ENCODE peak calls at places on chromosomes 5 and 9, in four cellular contexts. G is GM12878, R is HepG2, F is K562. Z is an unnamed sample.

GRCh38 chr5:96157841-96158291 is 196.2 kb upstream of the ELL2 start:
- DNase-seq in G (no peak), F (no peak), R (no peak), Z (no peak)

GRCh38 chr5:137733011-137733410 is 2.9 kb downstream of the KLHL3 start:
- DNase-seq in G (no peak), R (no peak), F (no peak), Z (no peak)

GRCh38 chr5:52989781-52990530 is 804 bp downstream of the ITGA2 start:
- DNase-seq in R (no peak), G (no peak), F (no peak), Z (peak; percentile 18)

GRCh38 chr5:108636135-108636888 is 111.4 kb upstream of the FER start:
- DNase-seq in R (no peak), F (no peak), G (no peak), Z (no peak)

GRCh38 chr5:27472000-27472763 is 433.8 kb upstream of the CDH9 start:
- DNase-seq in R (peak; percentile 98), F (peak; percentile 65), G (peak; percentile 57), Z (no peak)

GRCh38 chr5:73673161-73673591 is 47.2 kb downstream of the ARHGEF28 start:
- DNase-seq in F (no peak), G (no peak), R (peak; percentile 67), Z (no peak)

GRCh38 chr5:151764801-151765200 is 6.4 kb upstream of the ATOX1 start:
- DNase-seq in G (no peak), R (no peak), F (no peak), Z (no peak)

GRCh38 chr9:33877727-33878489 is 60.9 kb downstream of the UBE2R2 start:
- DNase-seq in F (no peak), R (no peak), G (no peak), Z (no peak)

GRCh38 chr5:168875839-168876238 is 296.7 kb upstream of the PANK3 start:
- DNase-seq in R (no peak), F (no peak), G (no peak), Z (no peak)

DNA sequence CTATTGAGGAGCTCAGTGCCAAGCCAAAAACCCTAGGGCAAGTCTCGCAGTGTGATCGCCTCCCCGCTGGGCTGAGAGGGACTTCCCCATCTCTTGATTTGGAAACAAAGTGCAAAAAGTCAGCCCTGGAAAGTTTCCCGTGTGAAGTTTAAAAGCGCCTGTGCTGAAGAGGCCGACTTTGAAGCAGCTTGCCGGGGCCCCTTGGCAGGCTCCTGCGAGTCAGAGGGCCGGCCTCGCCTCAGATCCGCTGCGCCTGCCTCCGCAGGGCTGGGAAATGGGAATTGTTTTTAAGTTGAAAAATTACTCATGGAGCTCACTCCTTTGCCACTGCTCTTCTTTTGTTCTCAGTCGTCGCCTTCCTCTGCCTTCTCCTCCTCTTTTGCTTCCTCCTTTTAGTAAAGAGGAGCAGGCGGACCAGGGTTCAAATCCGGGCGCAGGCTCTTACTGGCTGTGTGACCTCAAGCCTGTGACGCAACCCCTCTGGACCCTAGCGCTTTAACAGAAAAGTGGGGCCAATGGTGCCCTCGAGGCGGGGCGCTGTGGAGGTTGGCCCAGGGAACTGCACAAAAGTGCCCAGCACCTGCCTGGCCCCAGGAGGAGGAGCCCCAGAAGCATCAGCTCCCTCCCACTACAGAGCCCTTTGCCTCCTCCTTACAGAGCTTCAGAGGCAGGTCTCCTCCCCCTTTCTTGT is 14.7 kb upstream of the LHX2 start:
- DNase-seq in F (no peak), R (no peak), G (no peak), Z (no peak)
- TF ChIP-seq EZH2 in F (no peak), R (peak; percentile 56), G (no peak), Z (no peak)

DNA sequence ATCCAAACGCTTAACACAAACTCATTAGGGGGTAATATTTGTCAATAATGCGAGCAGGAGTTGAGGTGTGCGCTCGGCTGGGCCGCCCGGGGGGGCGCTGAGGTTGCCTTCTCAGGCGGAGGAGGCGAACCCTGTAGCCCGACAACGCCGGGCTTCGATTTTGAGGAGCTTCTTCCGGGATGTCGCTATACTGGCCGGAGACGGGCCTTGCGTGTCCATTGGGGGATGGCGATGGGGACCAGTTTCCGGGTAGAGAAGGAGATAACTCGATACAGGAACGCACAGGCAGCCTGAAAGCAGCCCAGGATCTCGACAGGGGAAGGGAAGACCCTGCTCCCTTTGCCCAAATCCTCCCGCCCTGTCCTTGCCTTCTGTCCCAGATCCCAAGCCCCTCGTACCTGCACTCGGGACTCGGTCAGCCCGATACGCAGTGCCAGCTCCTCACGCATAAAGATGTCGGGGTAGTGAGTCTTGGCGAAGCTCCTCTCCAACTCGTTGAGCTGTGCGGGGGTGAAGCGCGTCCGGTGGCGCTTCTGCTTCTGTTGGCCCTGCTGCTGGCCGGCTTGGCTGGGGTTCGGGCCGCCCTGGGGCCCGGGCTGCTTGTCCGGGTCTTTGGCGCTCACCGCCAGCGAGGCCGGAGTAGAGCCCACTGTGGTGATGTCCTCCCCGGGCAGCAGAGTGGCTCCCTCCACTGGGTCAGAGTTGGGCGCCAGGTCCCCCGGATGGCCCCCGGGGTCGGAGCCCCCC is 1.9 kb downstream of the OTP start:
- DNase-seq in F (no peak), R (no peak), G (no peak), Z (no peak)
- TF ChIP-seq SIN3A in F (no peak), R (no peak), G (no peak), Z (no peak)

GRCh38 chr5:123611407-123611709 is 99.4 kb downstream of the CSNK1G3 start:
- DNase-seq in R (no peak), F (no peak), G (no peak), Z (no peak)

GRCh38 chr5:123610209-123610608 is 98.2 kb downstream of the CSNK1G3 start:
- DNase-seq in R (no peak), F (no peak), G (no peak), Z (no peak)

GRCh38 chr5:123610665-123611406 is 98.9 kb downstream of the CSNK1G3 start:
- DNase-seq in F (peak; percentile 42), G (peak; percentile 17), R (peak; percentile 54), Z (peak; percentile 54)

GRCh38 chr5:123601610-123602009 is 89.6 kb downstream of the CSNK1G3 start:
- DNase-seq in G (no peak), R (no peak), F (no peak), Z (no peak)

GRCh38 chr5:123605822-123606221 is 93.8 kb downstream of the CSNK1G3 start:
- DNase-seq in R (no peak), F (no peak), G (no peak), Z (no peak)
- TF ChIP-seq ZBTB33 in R (no peak), F (no peak), G (no peak), Z (no peak)

GRCh38 chr9:136291306-136292025 is 12.4 kb downstream of the CCDC187 start:
- DNase-seq in G (no peak), R (no peak), F (no peak), Z (no peak)

GRCh38 chr9:136294437-136294836 is 9.5 kb downstream of the CCDC187 start:
- DNase-seq in G (no peak), R (no peak), F (no peak), Z (no peak)

GRCh38 chr9:136293476-136294077 is 10.3 kb downstream of the CCDC187 start:
- DNase-seq in G (no peak), R (no peak), F (no peak), Z (no peak)

GRCh38 chr9:136292026-136292538 is 11.8 kb downstream of the CCDC187 start:
- DNase-seq in F (no peak), R (no peak), G (no peak), Z (no peak)

DNA sequence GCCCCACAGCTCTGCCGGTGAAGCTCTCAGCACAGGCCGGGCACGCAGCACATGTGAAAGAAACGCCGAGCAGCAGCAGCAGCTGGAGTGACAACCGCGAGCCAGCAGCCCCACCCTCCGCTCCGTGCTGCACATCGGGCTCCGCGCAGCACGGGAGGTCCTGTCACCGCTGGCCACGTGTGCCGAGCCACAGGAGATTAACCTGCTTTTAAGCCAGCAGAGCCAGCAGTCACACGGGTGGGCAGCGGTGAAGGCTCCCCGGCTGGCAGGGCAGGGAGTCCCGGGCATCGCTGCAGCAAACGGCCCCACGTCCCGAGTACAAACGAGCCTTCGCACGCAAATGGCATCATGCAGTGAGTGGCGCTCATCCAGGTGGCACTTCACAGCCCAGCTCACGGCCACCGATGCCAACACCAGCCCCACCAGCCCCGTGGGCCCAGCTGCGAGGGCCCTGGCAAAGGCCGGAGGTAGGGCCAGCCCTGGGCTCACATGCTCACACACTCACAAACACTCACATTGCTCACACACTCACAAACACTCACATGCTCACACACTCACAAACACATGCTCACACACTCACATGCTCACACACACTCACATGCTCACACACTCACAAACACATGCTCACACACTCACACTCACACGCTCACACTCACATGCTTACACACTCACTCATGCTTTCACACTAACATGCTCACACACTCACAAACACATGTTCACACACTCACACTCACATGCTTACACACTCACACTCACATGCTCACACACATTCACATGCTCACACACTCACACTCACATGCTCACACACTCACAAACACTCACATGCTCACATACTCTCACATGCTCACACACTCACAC is 11.1 kb downstream of the CCDC187 start:
- DNase-seq in F (no peak), G (no peak), R (no peak), Z (no peak)
- TF ChIP-seq EZH2 in F (no peak), G (no peak), R (no peak), Z (no peak)

GRCh38 chr9:86645303-86645702 is 291.1 kb upstream of the TUT7 start:
- DNase-seq in G (no peak), R (no peak), F (no peak), Z (no peak)
- TF ChIP-seq SIN3A in G (no peak), R (no peak), F (no peak), Z (no peak)

DNA sequence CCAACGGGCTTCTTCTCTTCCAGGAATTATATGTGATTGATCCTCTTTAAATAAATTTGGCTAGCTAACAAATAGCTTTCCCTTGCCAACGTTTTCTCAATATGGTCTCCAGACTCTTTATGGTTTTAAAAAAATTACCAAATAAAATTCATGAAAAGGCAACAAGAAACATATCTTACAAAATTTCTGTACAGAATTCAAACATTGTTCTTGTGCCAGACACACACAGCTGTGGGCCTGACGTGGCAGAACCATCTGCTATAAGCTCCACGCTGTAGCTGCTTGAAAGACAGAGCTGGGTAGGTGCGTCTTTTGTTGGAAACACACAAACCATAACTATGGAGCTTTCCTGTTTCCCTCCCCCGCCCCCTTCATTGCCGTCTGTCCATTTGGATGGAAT is 493.0 kb downstream of the ZNF608 start:
- DNase-seq in F (no peak), G (no peak), R (no peak), Z (no peak)
- TF ChIP-seq ZBTB33 in F (no peak), G (no peak), R (no peak), Z (no peak)

GRCh38 chr9:96067004-96067403 is 191.5 kb downstream of the ERCC6L2 start:
- DNase-seq in G (no peak), F (no peak), R (no peak), Z (no peak)
- TF ChIP-seq EZH2 in G (no peak), F (no peak), R (no peak), Z (no peak)

Z was measured in HCT116.